ENCODE peak calls at places on chromosomes 7 and 10, in five cellular contexts. B is IMR-90, X is choroid plexus epithelial cell, I is fibroblast of mammary gland, Y is neural progenitor cell. V is an unnamed sample.

GRCh38 chr10:75712241-75712880 is 280.9 kb downstream of the LRMDA start:
- DNase-seq in Y (peak), B (no peak), I (no peak), X (no peak), V (no peak)

GRCh38 chr10:107442035-107442505 is 277.6 kb upstream of the SORCS1 start:
- DNase-seq in X (peak), I (peak), Y (no peak), B (peak), V (peak)

GRCh38 chr10:22479419-22479818 is 134.1 kb downstream of the SPAG6 start:
- DNase-seq in B (no peak), I (no peak), Y (no peak), X (no peak), V (peak)

GRCh38 chr10:89419548-89419947 is 5.2 kb downstream of the IFIT5 start:
- DNase-seq in B (peak), Y (no peak), I (peak), X (peak), V (peak)

GRCh38 chr7:414681-415560 is 104.7 kb downstream of the PDGFA start:
- DNase-seq in B (no peak), I (no peak), X (no peak), Y (no peak), V (no peak)

GRCh38 chr10:3783313-3783689 is 1.7 kb downstream of the KLF6 start:
- DNase-seq in X (peak), B (peak), I (no peak), Y (peak), V (peak)

GRCh38 chr7:73971701-73972341 is 56.2 kb upstream of the ELN start:
- DNase-seq in B (no peak), Y (no peak), I (no peak), X (no peak), V (no peak)

GRCh38 chr7:23075571-23075970 is 30.0 kb upstream of the KLHL7 start:
- DNase-seq in I (no peak), B (no peak), Y (no peak), X (no peak), V (no peak)

GRCh38 chr10:86364551-86365345 is 1.8 kb downstream of the GRID1 start:
- DNase-seq in I (no peak), Y (peak), B (no peak), X (no peak), V (no peak)

DNA sequence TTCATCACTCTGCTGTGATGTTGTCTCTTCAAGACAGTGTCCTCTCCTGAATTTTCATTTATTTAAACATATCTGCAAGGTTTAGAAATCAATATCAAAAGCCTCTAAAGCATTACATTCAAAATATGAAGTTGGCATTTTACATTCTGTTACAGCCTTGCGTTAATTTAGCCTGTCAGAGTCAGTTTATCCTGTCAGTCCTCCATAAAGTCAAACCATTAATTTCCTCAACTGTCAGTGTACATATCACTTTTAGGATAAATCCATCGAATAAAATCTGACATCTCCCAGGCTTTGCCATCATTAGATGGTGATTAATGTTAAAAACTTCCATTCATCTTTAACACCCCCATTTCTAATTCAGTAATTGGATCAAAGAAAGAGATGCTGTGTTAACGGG is 77.0 kb downstream of the NPY start:
- DNase-seq in I (no peak), X (no peak), Y (no peak), B (no peak), V (no peak)
- TF ChIP-seq CTCF in I (no peak), X (no peak), Y (no peak), B (no peak), V (no peak)

DNA sequence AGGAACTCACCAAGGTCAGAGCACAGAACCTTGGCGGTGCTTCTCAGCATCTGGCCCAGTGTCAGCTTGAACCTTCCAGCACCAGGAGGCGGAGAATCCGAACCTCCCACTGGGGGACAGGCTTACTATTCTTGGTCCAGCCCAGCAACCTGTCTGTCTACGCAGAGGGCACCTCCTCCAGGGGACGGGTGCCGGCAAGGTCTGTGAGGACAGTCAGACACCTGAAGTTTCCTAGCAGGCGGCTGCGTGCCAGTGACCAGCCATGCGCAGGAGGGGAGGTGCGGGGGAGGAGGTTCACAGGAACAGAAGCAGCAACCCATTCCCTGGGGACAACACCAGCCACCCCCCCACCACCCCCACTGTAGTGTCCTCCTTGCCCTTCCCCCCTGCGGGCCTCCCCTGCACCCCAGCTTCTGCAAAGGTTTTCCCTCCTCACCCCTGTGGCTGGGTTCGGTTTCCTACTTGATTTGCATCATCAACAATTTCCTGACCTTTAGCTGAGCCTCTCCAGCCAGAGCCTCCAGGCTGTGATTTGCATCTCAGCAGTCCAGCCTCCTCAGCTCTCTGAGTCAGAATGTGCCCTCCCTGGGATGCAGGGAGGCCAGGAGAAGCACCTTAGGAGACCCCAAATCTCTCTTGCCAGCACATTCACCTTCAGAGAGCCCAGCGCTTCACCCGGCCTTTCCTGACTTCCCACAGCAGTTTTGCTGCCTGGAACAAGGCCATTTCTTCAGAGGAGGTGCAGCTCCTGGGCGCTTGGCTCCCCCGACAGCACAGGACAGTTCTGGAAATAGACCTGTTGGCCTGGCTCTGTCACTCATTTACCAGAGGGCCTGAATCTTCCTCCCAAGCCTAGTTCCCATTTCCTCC is 107.5 kb upstream of the NPS start:
- DNase-seq in X (peak), B (no peak), I (no peak), Y (peak), V (no peak)
- H3K4me3 ChIP-seq in X (no peak), B (no peak), I (no peak), Y (no peak), V (no peak)

DNA sequence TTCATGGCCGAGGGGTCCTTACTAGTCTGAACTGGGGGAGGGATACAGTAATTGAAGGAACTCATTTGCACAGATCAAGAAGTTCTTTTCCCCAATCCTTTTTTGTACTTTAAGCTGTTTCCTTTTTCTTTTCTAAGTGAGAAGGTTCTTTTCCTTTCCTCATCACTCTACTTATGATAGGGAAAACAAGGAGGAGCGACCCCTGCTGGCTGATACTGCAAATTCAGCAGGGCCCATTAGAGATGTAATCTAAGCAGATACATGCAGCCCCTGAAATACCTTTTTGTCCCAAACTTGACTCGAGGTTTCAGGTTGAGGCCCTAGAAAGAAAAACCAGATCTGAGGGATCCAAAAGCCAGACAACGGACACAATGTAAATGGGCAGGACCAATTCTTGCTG is 305.5 kb downstream of the DNAJB9 start:
- DNase-seq in Y (no peak), I (peak), X (peak), B (peak), V (peak)
- TF ChIP-seq CTCF in Y (peak), I (no peak), X (peak), B (peak), V (no peak)

DNA sequence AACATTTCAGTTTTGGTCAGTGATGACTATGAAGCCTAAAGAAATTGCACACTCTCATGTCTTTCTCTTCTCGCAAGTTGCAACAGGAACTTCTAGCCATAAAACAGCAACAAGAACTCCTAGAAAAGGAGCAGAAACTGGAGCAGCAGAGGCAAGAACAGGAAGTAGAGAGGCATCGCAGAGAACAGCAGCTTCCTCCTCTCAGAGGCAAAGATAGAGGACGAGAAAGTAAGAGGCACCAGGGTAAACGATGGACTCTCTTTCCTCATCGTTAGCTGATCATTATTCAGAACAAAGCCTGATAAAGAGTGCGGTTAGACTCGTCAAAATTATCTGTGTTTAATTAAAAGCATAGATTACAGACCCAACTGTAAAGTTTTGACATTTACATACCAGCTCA is 94.7 kb downstream of the HDAC9 start:
- DNase-seq in B (no peak), Y (no peak), X (no peak), I (no peak), V (peak)
- H3K4me3 ChIP-seq in B (no peak), Y (no peak), X (no peak), I (no peak), V (peak)

GRCh38 chr10:133309720-133310398 is 1.1 kb downstream of the ZNF511 start:
- DNase-seq in Y (no peak), B (no peak), I (no peak), X (no peak), V (no peak)

GRCh38 chr10:133307776-133308430 is 769 bp downstream of the TUBGCP2 start:
- DNase-seq in Y (peak), B (peak), I (peak), X (peak), V (peak)

GRCh38 chr10:133306941-133307379 is 1.7 kb downstream of the TUBGCP2 start:
- DNase-seq in B (no peak), X (no peak), I (no peak), Y (no peak), V (no peak)

GRCh38 chr10:133309111-133309719 is 501 bp downstream of the ZNF511 start:
- DNase-seq in I (peak), X (peak), B (peak), Y (peak), V (peak)

GRCh38 chr10:133308431-133309110 is at the start of the genes TUBGCP2 and ZNF511:
- DNase-seq in Y (peak), X (peak), B (peak), I (peak), V (peak)
- TF ChIP-seq CTCF in Y (no peak), X (peak), B (peak), I (no peak), V (peak)

DNA sequence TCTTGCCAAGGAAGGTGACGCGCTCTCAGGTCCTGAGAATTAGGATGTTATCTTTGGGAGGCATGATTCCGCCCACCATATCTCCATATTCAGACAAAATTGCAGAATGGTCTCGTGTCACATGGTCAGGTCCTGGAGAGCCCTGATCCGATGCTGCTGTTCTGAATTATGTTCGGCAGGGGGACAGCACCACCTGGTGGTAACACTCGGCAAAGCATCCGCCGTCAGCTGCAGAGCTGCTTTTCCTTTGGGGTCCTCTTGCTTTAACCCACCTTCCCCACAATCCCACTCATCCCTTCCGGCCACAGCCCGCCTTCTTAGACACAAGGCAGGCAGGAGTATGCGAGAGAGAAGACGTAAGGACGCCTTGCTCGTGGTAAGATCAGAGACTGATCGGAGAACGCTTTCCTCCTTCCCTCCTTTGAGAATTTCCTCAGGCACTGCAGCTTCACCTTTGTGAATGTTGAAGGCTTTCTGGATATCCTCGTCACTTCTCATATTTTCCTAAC is 327.8 kb upstream of the C7orf33 start:
- DNase-seq in I (peak), Y (peak), X (peak), B (peak), V (peak)
- H3K4me3 ChIP-seq in I (no peak), Y (no peak), X (no peak), B (no peak), V (peak)

GRCh38 chr7:87565877-87566276 is 34.8 kb downstream of the ABCB1 start:
- DNase-seq in I (no peak), Y (no peak), X (no peak), B (no peak), V (no peak)

GRCh38 chr7:87561702-87562101 is 39.0 kb downstream of the ABCB1 start:
- DNase-seq in X (no peak), Y (no peak), I (no peak), B (no peak), V (no peak)

GRCh38 chr7:87566311-87566710 is 34.4 kb downstream of the ABCB1 start:
- DNase-seq in I (no peak), Y (no peak), B (no peak), X (no peak), V (no peak)

GRCh38 chr7:87567052-87567451 is 33.6 kb downstream of the ABCB1 start:
- DNase-seq in X (no peak), I (no peak), B (no peak), Y (no peak), V (no peak)

DNA sequence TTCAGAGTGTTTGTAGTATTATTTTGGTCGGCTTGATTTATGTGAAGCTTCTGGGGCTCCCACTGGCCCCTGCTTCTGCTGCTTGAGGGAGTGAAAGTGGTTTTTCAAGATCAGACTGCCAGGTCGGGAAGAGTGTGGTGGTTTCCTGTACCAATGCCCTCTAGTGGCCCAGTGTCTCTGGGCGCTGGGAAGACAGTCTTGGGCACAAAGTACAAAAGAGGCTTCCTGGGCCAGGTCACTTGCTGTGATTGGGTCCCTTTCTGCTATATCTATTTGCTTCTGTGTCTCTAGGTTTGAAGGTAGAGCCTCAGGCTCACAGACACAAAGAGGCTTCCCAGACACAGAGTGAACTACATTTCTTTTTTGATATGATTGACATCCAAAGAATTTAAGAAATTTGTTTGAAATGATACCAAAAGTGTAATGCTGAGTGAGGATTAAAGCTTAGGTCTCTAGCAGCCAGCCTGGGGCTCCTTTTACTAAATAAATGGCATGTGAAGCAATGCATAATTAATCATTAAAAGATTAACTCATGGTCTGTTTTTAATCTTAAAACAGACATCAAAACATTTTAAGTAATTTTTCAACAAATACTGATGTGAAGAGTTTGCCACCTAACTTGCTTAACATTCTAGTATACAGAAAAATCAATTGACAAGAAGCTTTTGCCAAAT is 36.3 kb downstream of the ABCB1 start:
- DNase-seq in X (peak), I (peak), Y (peak), B (no peak), V (no peak)
- TF ChIP-seq CTCF in X (peak), I (peak), Y (peak), B (no peak), V (peak)

GRCh38 chr10:79072041-79072441 is 3.3 kb downstream of the ZMIZ1 start:
- DNase-seq in X (no peak), B (peak), I (no peak), Y (no peak), V (peak)
- H3K4me3 ChIP-seq in X (no peak), B (no peak), I (no peak), Y (peak), V (peak)

GRCh38 chr10:109427421-109427820 is 495.9 kb downstream of the XPNPEP1 start:
- DNase-seq in B (peak), X (peak), Y (no peak), I (no peak), V (peak)
- TF ChIP-seq CTCF in B (peak), X (no peak), Y (peak), I (no peak), V (peak)